ENCODE peak calls at places on chromosomes 13 and 19, in seven cellular contexts. One of them, this sample, is unnamed.

GRCh38 chr13:48235100-48235813 is 2.3 kb downstream of the ITM2B start:
- DNase-seq in bronchial epithelial cell: peak; percentile 54
- DNase-seq in fibroblast of the aortic adventitia: peak; percentile 51
- DNase-seq in NB4: peak; percentile 50
- DNase-seq in brain microvascular endothelial cell: no peak
- DNase-seq in colonic mucosa: no peak
- DNase-seq in Peyer's patch: no peak
- DNase-seq in this sample: peak; percentile 57

GRCh38 chr19:40762754-40763153 is 11.8 kb downstream of the SNRPA start:
- DNase-seq in fibroblast of the aortic adventitia: no peak
- DNase-seq in NB4: peak; percentile 44
- DNase-seq in Peyer's patch: no peak
- DNase-seq in bronchial epithelial cell: no peak
- DNase-seq in colonic mucosa: no peak
- DNase-seq in brain microvascular endothelial cell: no peak
- DNase-seq in this sample: no peak

GRCh38 chr13:98810746-98811145 is 58.3 kb upstream of the SLC15A1 start:
- DNase-seq in Peyer's patch: no peak
- DNase-seq in fibroblast of the aortic adventitia: no peak
- DNase-seq in colonic mucosa: no peak
- DNase-seq in bronchial epithelial cell: no peak
- DNase-seq in brain microvascular endothelial cell: no peak
- DNase-seq in NB4: peak; percentile 45
- DNase-seq in this sample: no peak

GRCh38 chr19:37977992-37978391 is 71.0 kb downstream of the SIPA1L3 start:
- DNase-seq in NB4: no peak
- DNase-seq in bronchial epithelial cell: no peak
- DNase-seq in fibroblast of the aortic adventitia: peak; percentile 62
- DNase-seq in brain microvascular endothelial cell: peak; percentile 94
- DNase-seq in colonic mucosa: no peak
- DNase-seq in Peyer's patch: no peak
- DNase-seq in this sample: peak; percentile 40

GRCh38 chr19:5591476-5591875 is 23.7 kb upstream of the TINCR start:
- DNase-seq in Peyer's patch: no peak
- DNase-seq in colonic mucosa: no peak
- DNase-seq in fibroblast of the aortic adventitia: no peak
- DNase-seq in brain microvascular endothelial cell: no peak
- DNase-seq in NB4: no peak
- DNase-seq in bronchial epithelial cell: no peak
- DNase-seq in this sample: no peak

GRCh38 chr13:33323766-33324525 is 38.4 kb upstream of the STARD13 start:
- DNase-seq in fibroblast of the aortic adventitia: peak; percentile 79
- DNase-seq in brain microvascular endothelial cell: peak; percentile 11
- DNase-seq in colonic mucosa: no peak
- DNase-seq in NB4: no peak
- DNase-seq in bronchial epithelial cell: no peak
- DNase-seq in Peyer's patch: no peak
- DNase-seq in this sample: no peak

GRCh38 chr13:29969286-29969685 is 118.9 kb upstream of the UBL3 start:
- DNase-seq in bronchial epithelial cell: peak; percentile 11
- DNase-seq in colonic mucosa: no peak
- DNase-seq in NB4: no peak
- DNase-seq in fibroblast of the aortic adventitia: peak; percentile 97
- DNase-seq in brain microvascular endothelial cell: no peak
- DNase-seq in Peyer's patch: no peak
- DNase-seq in this sample: no peak

GRCh38 chr13:74406439-74406838 is 272.2 kb upstream of the KLF12 start:
- DNase-seq in NB4: no peak
- DNase-seq in bronchial epithelial cell: no peak
- DNase-seq in brain microvascular endothelial cell: no peak
- DNase-seq in Peyer's patch: no peak
- DNase-seq in fibroblast of the aortic adventitia: no peak
- DNase-seq in colonic mucosa: no peak
- DNase-seq in this sample: no peak

GRCh38 chr13:61648546-61648945 is 232.9 kb upstream of the PCDH20 start:
- DNase-seq in bronchial epithelial cell: no peak
- DNase-seq in fibroblast of the aortic adventitia: no peak
- DNase-seq in Peyer's patch: no peak
- DNase-seq in NB4: no peak
- DNase-seq in brain microvascular endothelial cell: no peak
- DNase-seq in colonic mucosa: no peak
- DNase-seq in this sample: no peak

GRCh38 chr19:6736169-6736916 is 1.0 kb downstream of the GPR108 start:
- DNase-seq in NB4: peak; percentile 89
- DNase-seq in brain microvascular endothelial cell: peak; percentile 84
- DNase-seq in bronchial epithelial cell: peak; percentile 85
- DNase-seq in fibroblast of the aortic adventitia: peak; percentile 91
- DNase-seq in Peyer's patch: peak; percentile 83
- DNase-seq in colonic mucosa: peak; percentile 84
- DNase-seq in this sample: peak; percentile 89

GRCh38 chr19:39335168-39335567 is 675 bp downstream of the GMFG start:
- DNase-seq in bronchial epithelial cell: no peak
- DNase-seq in colonic mucosa: no peak
- DNase-seq in NB4: peak; percentile 58
- DNase-seq in brain microvascular endothelial cell: no peak
- DNase-seq in fibroblast of the aortic adventitia: no peak
- DNase-seq in Peyer's patch: no peak
- DNase-seq in this sample: peak; percentile 33

GRCh38 chr13:109647046-109647445 is 139.3 kb downstream of the IRS2 start:
- DNase-seq in colonic mucosa: no peak
- DNase-seq in bronchial epithelial cell: peak; percentile 90
- DNase-seq in NB4: peak; percentile 82
- DNase-seq in fibroblast of the aortic adventitia: peak; percentile 8
- DNase-seq in Peyer's patch: no peak
- DNase-seq in brain microvascular endothelial cell: peak; percentile 86
- DNase-seq in this sample: no peak

GRCh38 chr19:30011051-30011578 is 69.1 kb downstream of the URI1 start:
- DNase-seq in NB4: no peak
- DNase-seq in brain microvascular endothelial cell: no peak
- DNase-seq in colonic mucosa: no peak
- DNase-seq in Peyer's patch: no peak
- DNase-seq in fibroblast of the aortic adventitia: no peak
- DNase-seq in bronchial epithelial cell: no peak
- DNase-seq in this sample: no peak

GRCh38 chr13:40477623-40478608 is 188.5 kb downstream of the FOXO1 start:
- DNase-seq in colonic mucosa: no peak
- DNase-seq in bronchial epithelial cell: no peak
- DNase-seq in NB4: no peak
- DNase-seq in fibroblast of the aortic adventitia: peak; percentile 57
- DNase-seq in Peyer's patch: no peak
- DNase-seq in brain microvascular endothelial cell: peak; percentile 24
- DNase-seq in this sample: no peak

GRCh38 chr13:69324109-69324886 is 783.3 kb upstream of the ATXN8OS start:
- DNase-seq in bronchial epithelial cell: peak; percentile 8
- DNase-seq in fibroblast of the aortic adventitia: no peak
- DNase-seq in colonic mucosa: no peak
- DNase-seq in brain microvascular endothelial cell: no peak
- DNase-seq in NB4: peak; percentile 42
- DNase-seq in Peyer's patch: no peak
- DNase-seq in this sample: no peak

GRCh38 chr19:5627395-5627904 is 4.6 kb downstream of the SAFB start:
- DNase-seq in bronchial epithelial cell: no peak
- DNase-seq in fibroblast of the aortic adventitia: peak; percentile 26
- DNase-seq in Peyer's patch: no peak
- DNase-seq in NB4: peak; percentile 88
- DNase-seq in brain microvascular endothelial cell: peak; percentile 27
- DNase-seq in colonic mucosa: peak; percentile 56
- DNase-seq in this sample: peak; percentile 70

GRCh38 chr13:26679411-26679810 is 81.2 kb downstream of the GPR12 start:
- DNase-seq in colonic mucosa: no peak
- DNase-seq in brain microvascular endothelial cell: peak; percentile 24
- DNase-seq in Peyer's patch: no peak
- DNase-seq in fibroblast of the aortic adventitia: peak; percentile 69
- DNase-seq in NB4: no peak
- DNase-seq in bronchial epithelial cell: peak; percentile 53
- DNase-seq in this sample: no peak

GRCh38 chr19:13623686-13624405 is 117.6 kb upstream of the CACNA1A start:
- DNase-seq in bronchial epithelial cell: no peak
- DNase-seq in fibroblast of the aortic adventitia: no peak
- DNase-seq in NB4: no peak
- DNase-seq in colonic mucosa: no peak
- DNase-seq in Peyer's patch: no peak
- DNase-seq in brain microvascular endothelial cell: no peak
- DNase-seq in this sample: no peak

GRCh38 chr13:110832205-110832479 is 82.7 kb downstream of the ANKRD10 start:
- DNase-seq in NB4: no peak
- DNase-seq in colonic mucosa: no peak
- DNase-seq in bronchial epithelial cell: no peak
- DNase-seq in Peyer's patch: no peak
- DNase-seq in fibroblast of the aortic adventitia: no peak
- DNase-seq in brain microvascular endothelial cell: no peak
- DNase-seq in this sample: no peak

GRCh38 chr13:74325106-74325505 is 190.9 kb upstream of the KLF12 start:
- DNase-seq in Peyer's patch: no peak
- DNase-seq in fibroblast of the aortic adventitia: peak; percentile 82
- DNase-seq in bronchial epithelial cell: peak; percentile 30
- DNase-seq in brain microvascular endothelial cell: peak; percentile 89
- DNase-seq in colonic mucosa: no peak
- DNase-seq in NB4: no peak
- DNase-seq in this sample: no peak

DNA sequence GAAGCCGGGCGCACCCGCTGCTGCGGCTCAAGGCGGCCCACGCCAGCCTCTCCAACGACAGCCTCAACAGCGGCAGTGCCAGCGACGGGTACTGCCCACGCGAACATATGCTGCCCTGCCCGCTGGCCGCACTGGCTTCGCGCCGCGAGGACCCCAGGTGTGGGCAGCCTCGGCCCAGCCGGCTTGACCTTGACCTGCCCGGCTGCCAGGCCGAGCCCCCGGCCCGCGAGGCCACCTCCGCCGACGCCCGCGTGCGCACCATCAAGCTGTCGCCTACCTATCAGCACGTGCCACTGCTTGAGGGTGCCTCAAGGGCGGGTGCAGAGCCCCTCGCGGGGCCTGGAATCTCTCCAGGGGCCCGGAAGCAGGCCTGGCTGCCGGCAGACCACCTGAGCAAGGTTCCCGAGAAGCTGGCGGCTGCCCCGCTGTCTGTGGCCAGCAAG is 13.0 kb downstream of the C19orf25 start:
- DNase-seq in colonic mucosa: no peak
- DNase-seq in fibroblast of the aortic adventitia: no peak
- DNase-seq in bronchial epithelial cell: no peak
- DNase-seq in brain microvascular endothelial cell: no peak
- DNase-seq in NB4: no peak
- DNase-seq in Peyer's patch: no peak
- DNase-seq in this sample: no peak
- TF ChIP-seq CTCF in colonic mucosa: no peak
- TF ChIP-seq CTCF in fibroblast of the aortic adventitia: no peak
- TF ChIP-seq CTCF in bronchial epithelial cell: no peak
- TF ChIP-seq CTCF in brain microvascular endothelial cell: no peak
- TF ChIP-seq CTCF in NB4: no peak
- TF ChIP-seq CTCF in Peyer's patch: no peak
- TF ChIP-seq CTCF in this sample: no peak

GRCh38 chr19:3353493-3353892 is 12.9 kb upstream of the NFIC start:
- DNase-seq in brain microvascular endothelial cell: no peak
- DNase-seq in bronchial epithelial cell: no peak
- DNase-seq in Peyer's patch: no peak
- DNase-seq in fibroblast of the aortic adventitia: no peak
- DNase-seq in NB4: no peak
- DNase-seq in colonic mucosa: no peak
- DNase-seq in this sample: no peak

GRCh38 chr19:3351702-3352447 is 14.5 kb upstream of the NFIC start:
- DNase-seq in brain microvascular endothelial cell: no peak
- DNase-seq in Peyer's patch: no peak
- DNase-seq in fibroblast of the aortic adventitia: no peak
- DNase-seq in colonic mucosa: no peak
- DNase-seq in bronchial epithelial cell: no peak
- DNase-seq in NB4: no peak
- DNase-seq in this sample: no peak

GRCh38 chr19:3348042-3348441 is 18.3 kb upstream of the NFIC start:
- DNase-seq in Peyer's patch: no peak
- DNase-seq in colonic mucosa: no peak
- DNase-seq in brain microvascular endothelial cell: no peak
- DNase-seq in NB4: no peak
- DNase-seq in bronchial epithelial cell: no peak
- DNase-seq in fibroblast of the aortic adventitia: no peak
- DNase-seq in this sample: no peak

GRCh38 chr19:3346677-3347353 is 19.6 kb upstream of the NFIC start:
- DNase-seq in NB4: no peak
- DNase-seq in bronchial epithelial cell: no peak
- DNase-seq in Peyer's patch: no peak
- DNase-seq in fibroblast of the aortic adventitia: peak; percentile 86
- DNase-seq in colonic mucosa: peak; percentile 55
- DNase-seq in brain microvascular endothelial cell: no peak
- DNase-seq in this sample: no peak

GRCh38 chr19:3350014-3350663 is 16.2 kb upstream of the NFIC start:
- DNase-seq in NB4: no peak
- DNase-seq in brain microvascular endothelial cell: no peak
- DNase-seq in Peyer's patch: no peak
- DNase-seq in fibroblast of the aortic adventitia: no peak
- DNase-seq in bronchial epithelial cell: peak; percentile 62
- DNase-seq in colonic mucosa: peak; percentile 59
- DNase-seq in this sample: no peak
- TF ChIP-seq CTCF in NB4: no peak
- TF ChIP-seq CTCF in brain microvascular endothelial cell: no peak
- TF ChIP-seq CTCF in Peyer's patch: no peak
- TF ChIP-seq CTCF in fibroblast of the aortic adventitia: no peak
- TF ChIP-seq CTCF in bronchial epithelial cell: no peak
- TF ChIP-seq CTCF in colonic mucosa: no peak
- TF ChIP-seq CTCF in this sample: no peak

GRCh38 chr13:52136763-52137162 is 7.9 kb upstream of the NEK5 start:
- DNase-seq in colonic mucosa: no peak
- DNase-seq in Peyer's patch: no peak
- DNase-seq in fibroblast of the aortic adventitia: no peak
- DNase-seq in NB4: no peak
- DNase-seq in brain microvascular endothelial cell: no peak
- DNase-seq in bronchial epithelial cell: no peak
- DNase-seq in this sample: no peak

GRCh38 chr13:52137489-52137888 is 8.6 kb upstream of the NEK5 start:
- DNase-seq in colonic mucosa: no peak
- DNase-seq in Peyer's patch: no peak
- DNase-seq in bronchial epithelial cell: no peak
- DNase-seq in NB4: no peak
- DNase-seq in brain microvascular endothelial cell: no peak
- DNase-seq in fibroblast of the aortic adventitia: no peak
- DNase-seq in this sample: no peak

GRCh38 chr13:52147225-52147624 is 12.2 kb downstream of the NEK3 start:
- DNase-seq in bronchial epithelial cell: no peak
- DNase-seq in brain microvascular endothelial cell: no peak
- DNase-seq in colonic mucosa: no peak
- DNase-seq in fibroblast of the aortic adventitia: no peak
- DNase-seq in NB4: no peak
- DNase-seq in Peyer's patch: no peak
- DNase-seq in this sample: no peak

GRCh38 chr13:52141299-52141698 is 12.4 kb upstream of the NEK5 start:
- DNase-seq in bronchial epithelial cell: no peak
- DNase-seq in fibroblast of the aortic adventitia: no peak
- DNase-seq in NB4: no peak
- DNase-seq in Peyer's patch: no peak
- DNase-seq in brain microvascular endothelial cell: no peak
- DNase-seq in colonic mucosa: no peak
- DNase-seq in this sample: no peak
- TF ChIP-seq CTCF in bronchial epithelial cell: no peak
- TF ChIP-seq CTCF in fibroblast of the aortic adventitia: no peak
- TF ChIP-seq CTCF in NB4: no peak
- TF ChIP-seq CTCF in Peyer's patch: no peak
- TF ChIP-seq CTCF in brain microvascular endothelial cell: no peak
- TF ChIP-seq CTCF in colonic mucosa: no peak
- TF ChIP-seq CTCF in this sample: no peak

GRCh38 chr19:33392341-33393285 is 19.1 kb downstream of the CEBPG start:
- DNase-seq in brain microvascular endothelial cell: no peak
- DNase-seq in fibroblast of the aortic adventitia: no peak
- DNase-seq in colonic mucosa: no peak
- DNase-seq in NB4: no peak
- DNase-seq in bronchial epithelial cell: no peak
- DNase-seq in Peyer's patch: peak; percentile 83
- DNase-seq in this sample: no peak
- TF ChIP-seq CTCF in brain microvascular endothelial cell: no peak
- TF ChIP-seq CTCF in fibroblast of the aortic adventitia: no peak
- TF ChIP-seq CTCF in colonic mucosa: no peak
- TF ChIP-seq CTCF in NB4: no peak
- TF ChIP-seq CTCF in bronchial epithelial cell: no peak
- TF ChIP-seq CTCF in Peyer's patch: no peak
- TF ChIP-seq CTCF in this sample: no peak

This sample was measured in GM20000.